ENCODE peak calls at places on chromosome 13, in nine cellular contexts. J is effector memory CD8-positive, alpha-beta T cell; S is mesothelial cell of epicardium; W is lung microvascular endothelial cell; Y is H1; F is pancreas; I is occipital lobe; K is M059J; X is tibial nerve. U is an unnamed sample.

GRCh38 chr13:88107486-88108044 is 436.4 kb downstream of the SLITRK5 start:
- DNase-seq in W (no peak), S (no peak), J (no peak), F (no peak), X (no peak), I (no peak), Y (no peak), K (no peak), U (no peak)

GRCh38 chr13:25375727-25376358 is 4.1 kb downstream of the ATP8A2 start:
- DNase-seq in I (peak), J (peak), K (peak), S (no peak), W (peak), X (no peak), Y (peak), F (peak), U (peak)

GRCh38 chr13:82330499-82330898 is 1551.8 kb downstream of the SLITRK1 start:
- DNase-seq in K (no peak), I (no peak), S (no peak), Y (no peak), W (peak), F (no peak), J (no peak), X (no peak), U (no peak)

GRCh38 chr13:113656831-113657671 is 947 bp downstream of the ATP4B start:
- DNase-seq in X (peak), Y (no peak), K (no peak), S (peak), I (no peak), W (no peak), J (no peak), F (peak), U (no peak)

GRCh38 chr13:68304287-68304893 is 1074.3 kb upstream of the PCDH9 start:
- DNase-seq in W (peak), Y (no peak), K (no peak), J (no peak), S (no peak), F (no peak), X (no peak), I (no peak), U (no peak)

GRCh38 chr13:38348890-38349289 is 761 bp upstream of the UFM1 start:
- DNase-seq in X (no peak), K (peak), S (no peak), J (peak), F (no peak), I (no peak), W (peak), Y (no peak), U (no peak)

GRCh38 chr13:65854431-65854830 is 1375.7 kb downstream of the PCDH9 start:
- DNase-seq in I (no peak), K (no peak), J (no peak), W (no peak), F (no peak), Y (no peak), X (no peak), S (no peak), U (no peak)

GRCh38 chr13:21095311-21095710 is 33.9 kb upstream of the LATS2 start:
- DNase-seq in S (no peak), Y (no peak), F (no peak), I (no peak), X (no peak), J (no peak), W (no peak), K (no peak), U (no peak)

GRCh38 chr13:26529441-26529840 is 28.0 kb upstream of the WASF3 start:
- DNase-seq in Y (peak), J (no peak), F (peak), S (peak), K (peak), I (no peak), W (peak), X (no peak), U (no peak)

U was measured in SW 1271.